ENCODE peak calls at places on chromosomes 7 and 10, in eight cellular contexts. V is T1000; L is M059J; J is left cardiac atrium; G is endothelial cell; T is epithelial cell of esophagus; Q is activated CD8-positive, alpha-beta T cell treated with anti-CD3 and anti-CD28 coated beads, Interleukin-2, amount 10 ng/mL, durations not matched to agents 7 days and 5 days; A is left colon. C is an unnamed sample.

GRCh38 chr10:100792544-100792943 is 47.2 kb downstream of the PAX2 start:
- DNase-seq in V (no peak), Q (no peak), T (no peak), L (no peak), A (no peak), G (no peak), J (no peak), C (no peak)

GRCh38 chr10:111211756-111212155 is 134.9 kb downstream of the ADRA2A start:
- DNase-seq in T (peak; percentile 60), Q (no peak), J (no peak), A (no peak), L (no peak), V (no peak), G (no peak), C (no peak)

GRCh38 chr10:78648256-78648860 is 420.4 kb upstream of the ZMIZ1 start:
- DNase-seq in A (no peak), G (no peak), Q (no peak), J (no peak), V (no peak), T (no peak), L (peak; percentile 25), C (no peak)

GRCh38 chr10:21184216-21184615 is 287.1 kb upstream of the NEBL start:
- DNase-seq in A (no peak), J (no peak), Q (no peak), G (no peak), V (no peak), T (peak; percentile 69), L (peak; percentile 53), C (peak; percentile 73)

GRCh38 chr7:144738708-144739314 is 97.0 kb downstream of the TPK1 start:
- DNase-seq in J (no peak), G (no peak), V (no peak), A (no peak), L (peak; percentile 10), T (peak; percentile 57), Q (peak; percentile 32), C (peak; percentile 52)

GRCh38 chr10:45373003-45373782 is 823 bp upstream of the ALOX5 start:
- DNase-seq in T (no peak), G (peak; percentile 20), V (no peak), Q (peak; percentile 51), L (no peak), A (no peak), J (no peak), C (no peak)

GRCh38 chr10:120460191-120460590 is 3.2 kb downstream of the PLPP4 start:
- DNase-seq in Q (no peak), T (no peak), G (no peak), A (no peak), L (peak; percentile 74), J (no peak), V (no peak), C (no peak)

GRCh38 chr10:131201741-131202515 is 109.6 kb downstream of the TCERG1L start:
- DNase-seq in A (peak; percentile 10), T (no peak), J (peak; percentile 0), V (no peak), Q (no peak), L (no peak), G (no peak), C (no peak)

GRCh38 chr7:28389504-28390385 is 22.6 kb upstream of the CREB5 start:
- DNase-seq in V (no peak), T (peak; percentile 84), J (no peak), Q (no peak), G (no peak), L (peak; percentile 62), A (no peak), C (peak; percentile 61)

GRCh38 chr7:109213081-109213480 is 643.4 kb downstream of the DNAJB9 start:
- DNase-seq in T (no peak), V (no peak), L (no peak), G (no peak), J (no peak), A (no peak), Q (no peak), C (no peak)

GRCh38 chr7:45699726-45700390 is 125.7 kb downstream of the ADCY1 start:
- DNase-seq in Q (no peak), A (no peak), G (no peak), V (no peak), L (no peak), T (no peak), J (no peak), C (no peak)

GRCh38 chr7:14303536-14303935 is 314.1 kb upstream of the ETV1 start:
- DNase-seq in G (no peak), V (no peak), T (peak; percentile 13), A (no peak), J (no peak), Q (no peak), L (no peak), C (no peak)

GRCh38 chr7:114973147-114973546 is 51.3 kb downstream of the MDFIC start:
- DNase-seq in V (no peak), Q (no peak), T (no peak), J (no peak), A (no peak), G (no peak), L (peak; percentile 33), C (peak; percentile 17)

GRCh38 chr7:76260171-76260703 is 42.2 kb upstream of the HSPB1 start:
- DNase-seq in A (no peak), L (peak; percentile 46), Q (peak; percentile 60), V (no peak), T (peak; percentile 34), G (peak; percentile 73), J (no peak), C (peak; percentile 20)

GRCh38 chr10:22598488-22598887 is 115.9 kb downstream of the PIP4K2A start:
- DNase-seq in Q (no peak), G (no peak), T (no peak), L (peak; percentile 32), J (no peak), A (no peak), V (no peak), C (no peak)

GRCh38 chr10:29041512-29042150 is 247.2 kb upstream of the LYZL1 start:
- DNase-seq in J (no peak), Q (no peak), G (no peak), L (no peak), V (no peak), T (no peak), A (no peak), C (no peak)

GRCh38 chr7:107355616-107356015 is 114.2 kb upstream of the GPR22 start:
- DNase-seq in Q (no peak), T (peak; percentile 2), G (no peak), J (no peak), V (no peak), A (no peak), L (peak; percentile 62), C (no peak)

GRCh38 chr10:59844436-59844835 is 61.9 kb downstream of the CCDC6 start:
- DNase-seq in V (no peak), A (no peak), Q (no peak), G (no peak), J (no peak), L (no peak), T (no peak), C (no peak)

GRCh38 chr10:11755512-11756247 is 13.5 kb downstream of the ECHDC3 start:
- DNase-seq in V (no peak), G (no peak), Q (no peak), T (no peak), L (no peak), A (no peak), J (no peak), C (no peak)

GRCh38 chr7:149261829-149262617 is at the start of gene ZNF783:
- DNase-seq in V (peak; percentile 74), T (peak; percentile 88), L (peak; percentile 83), J (peak; percentile 92), Q (peak; percentile 88), A (peak; percentile 80), G (peak; percentile 77), C (peak; percentile 81)

GRCh38 chr10:118256209-118256608 is 85.9 kb downstream of the FAM204A start:
- DNase-seq in V (no peak), A (no peak), T (no peak), J (no peak), L (no peak), G (no peak), Q (no peak), C (no peak)

GRCh38 chr10:47164126-47164799 is 135.7 kb upstream of the GDF10 start:
- DNase-seq in V (peak; percentile 60), L (peak; percentile 92), G (no peak), A (no peak), T (peak; percentile 72), J (no peak), Q (no peak), C (peak; percentile 88)

GRCh38 chr10:84895541-84895940 is 567.2 kb downstream of the CCSER2 start:
- DNase-seq in V (no peak), J (no peak), G (no peak), L (no peak), A (no peak), Q (no peak), T (no peak), C (no peak)

GRCh38 chr7:108079291-108080057 is 50.7 kb downstream of the LAMB4 start:
- DNase-seq in A (peak; percentile 36), Q (no peak), G (no peak), L (peak; percentile 83), T (peak; percentile 81), J (no peak), V (no peak), C (peak; percentile 61)

GRCh38 chr7:30330134-30331111 is 46.0 kb downstream of the ZNRF2 start:
- DNase-seq in A (no peak), V (no peak), Q (peak; percentile 54), T (peak; percentile 38), G (no peak), J (no peak), L (no peak), C (no peak)

GRCh38 chr7:151616443-151617213 is 96.9 kb upstream of the RHEB start:
- DNase-seq in Q (no peak), V (no peak), A (no peak), G (no peak), T (no peak), L (no peak), J (no peak), C (no peak)

GRCh38 chr7:151799506-151799905 is 77.4 kb downstream of the PRKAG2 start:
- DNase-seq in J (no peak), A (no peak), G (no peak), V (no peak), T (no peak), L (no peak), Q (no peak), C (no peak)

GRCh38 chr7:71372991-71373390 is 241.0 kb downstream of the GALNT17 start:
- DNase-seq in G (no peak), J (no peak), L (no peak), A (no peak), T (no peak), V (no peak), Q (no peak), C (no peak)

GRCh38 chr7:155576900-155577508 is 30.6 kb upstream of the CNPY1 start:
- DNase-seq in V (no peak), G (no peak), A (peak; percentile 62), T (no peak), J (no peak), L (no peak), Q (no peak), C (no peak)

GRCh38 chr10:73159038-73159648 is 8.7 kb downstream of the ECD start:
- DNase-seq in G (peak; percentile 54), Q (peak; percentile 68), V (peak; percentile 29), A (no peak), T (peak; percentile 50), L (peak; percentile 56), J (peak; percentile 60), C (peak; percentile 69)

GRCh38 chr10:80288849-80289248 is 609 bp downstream of the MAT1A start:
- DNase-seq in T (no peak), Q (no peak), V (no peak), A (no peak), G (no peak), J (no peak), L (no peak), C (no peak)

GRCh38 chr7:139915864-139916716 is 87.0 kb downstream of the TBXAS1 start:
- DNase-seq in A (peak; percentile 59), V (peak; percentile 61), G (no peak), Q (peak; percentile 62), L (peak; percentile 99), J (peak; percentile 55), T (peak; percentile 97), C (peak; percentile 98)

GRCh38 chr7:50349963-50350944 is 45.7 kb downstream of the IKZF1 start:
- DNase-seq in L (no peak), Q (peak; percentile 82), T (no peak), V (no peak), A (no peak), J (no peak), G (no peak), C (no peak)

GRCh38 chr10:28939352-28940157 is 262.2 kb downstream of the BAMBI start:
- DNase-seq in A (no peak), J (peak; percentile 71), L (peak; percentile 85), Q (no peak), V (no peak), G (peak; percentile 78), T (peak; percentile 26), C (peak; percentile 18)

C was measured in MCF 10A.